ENCODE peak calls at places on chromosome 1, in five cellular contexts. T is CD4-positive, alpha-beta T cell; U is NCI-H1694 treated with DMSO at 0.1 percent for 48 hours; N is stromal cell of bone marrow; K is HT1080. F is an unnamed sample.

GRCh38 chr1:61639218-61639617 is 85.7 kb downstream of the TM2D1 start:
- DNase-seq in N (no peak), K (no peak), U (no peak), T (no peak), F (no peak)

GRCh38 chr1:212589434-212589833 is 19.1 kb upstream of the ATF3 start:
- DNase-seq in K (no peak), T (no peak), N (no peak), U (no peak), F (no peak)

GRCh38 chr1:44587796-44588460 is 86.4 kb downstream of the TMEM53 start:
- DNase-seq in K (peak; percentile 21), U (no peak), T (no peak), N (no peak), F (no peak)

GRCh38 chr1:42155362-42155761 is 2.2 kb downstream of the GUCA2B start:
- DNase-seq in T (no peak), U (no peak), K (no peak), N (no peak), F (no peak)

GRCh38 chr1:39196244-39197215 is 8.0 kb upstream of the MACF1 start:
- DNase-seq in T (peak; percentile 74), N (peak; percentile 36), U (no peak), K (peak; percentile 93), F (peak; percentile 71)

GRCh38 chr1:213244664-213245091 is 193.6 kb downstream of the RPS6KC1 start:
- DNase-seq in T (no peak), U (peak; percentile 80), K (peak; percentile 11), N (peak; percentile 10), F (peak; percentile 50)

GRCh38 chr1:8746554-8746953 is 70.9 kb downstream of the RERE start:
- DNase-seq in K (peak; percentile 10), U (no peak), N (no peak), T (no peak), F (no peak)

GRCh38 chr1:11943619-11944018 is 9.1 kb downstream of the PLOD1 start:
- DNase-seq in T (no peak), K (no peak), U (no peak), N (no peak), F (no peak)

GRCh38 chr1:237205400-237206064 is 163.5 kb downstream of the RYR2 start:
- DNase-seq in N (no peak), U (no peak), K (peak; percentile 80), T (no peak), F (no peak)

GRCh38 chr1:155334980-155335379 is 14.3 kb downstream of the RUSC1 start:
- DNase-seq in T (no peak), K (no peak), N (no peak), U (no peak), F (no peak)

GRCh38 chr1:38728176-38728908 is 131.2 kb downstream of the RRAGC start:
- DNase-seq in T (no peak), K (peak; percentile 81), U (peak; percentile 30), N (peak; percentile 65), F (no peak)

GRCh38 chr1:181784039-181784683 is 277.4 kb downstream of the ZNF648 start:
- DNase-seq in T (no peak), N (no peak), U (no peak), K (no peak), F (no peak)

GRCh38 chr1:16006552-16007485 is 2.8 kb downstream of the SRARP start:
- DNase-seq in T (no peak), N (no peak), K (peak; percentile 41), U (no peak), F (no peak)

GRCh38 chr1:62687421-62687902 is 724 bp downstream of the DOCK7 start:
- DNase-seq in K (peak; percentile 49), N (peak; percentile 17), T (peak; percentile 5), U (peak; percentile 31), F (peak; percentile 37)

GRCh38 chr1:179779645-179780272 is 36.7 kb downstream of the FAM163A start:
- DNase-seq in K (no peak), T (no peak), N (peak; percentile 6), U (no peak), F (no peak)

GRCh38 chr1:224542783-224543440 is 73.2 kb upstream of the CNIH3 start:
- DNase-seq in K (peak; percentile 99), N (peak; percentile 95), T (no peak), U (no peak), F (peak; percentile 99)

GRCh38 chr1:46595127-46595526 is 8.9 kb downstream of the MKNK1 start:
- DNase-seq in U (no peak), N (peak; percentile 62), K (no peak), T (no peak), F (no peak)

GRCh38 chr1:225834417-225835329 is 24.7 kb downstream of the EPHX1 start:
- DNase-seq in N (peak; percentile 91), K (peak; percentile 8), U (no peak), T (no peak), F (peak; percentile 10)

GRCh38 chr1:225361176-225361575 is 66.7 kb downstream of the LBR start:
- DNase-seq in T (no peak), N (peak; percentile 7), K (no peak), U (no peak), F (no peak)

GRCh38 chr1:169648709-169649108 is 18.8 kb upstream of the SELP start:
- DNase-seq in K (no peak), U (no peak), N (no peak), T (no peak), F (no peak)

GRCh38 chr1:65178235-65178634 is 30.2 kb downstream of the AK4 start:
- DNase-seq in N (no peak), U (no peak), K (no peak), T (no peak), F (no peak)

GRCh38 chr1:153805042-153805745 is 30.0 kb downstream of the SLC27A3 start:
- DNase-seq in N (peak; percentile 88), K (peak; percentile 81), U (peak; percentile 21), T (peak; percentile 77), F (peak; percentile 85)

GRCh38 chr1:154270833-154271232 is 1.6 kb upstream of the HAX1 start:
- DNase-seq in N (no peak), K (no peak), T (no peak), U (no peak), F (no peak)

GRCh38 chr1:201216395-201217085 is 25.9 kb downstream of the IGFN1 start:
- DNase-seq in K (no peak), N (no peak), U (no peak), T (no peak), F (no peak)

GRCh38 chr1:204924013-204924759 is 53.5 kb downstream of the NFASC start:
- DNase-seq in K (peak; percentile 51), U (peak; percentile 59), T (no peak), N (no peak), F (peak; percentile 10)

GRCh38 chr1:177229781-177230180 is 59.0 kb downstream of the BRINP2 start:
- DNase-seq in T (no peak), N (no peak), K (no peak), U (no peak), F (no peak)

GRCh38 chr1:171799166-171799565 is 17.7 kb downstream of the METTL13 start:
- DNase-seq in N (no peak), K (no peak), U (no peak), T (no peak), F (no peak)

GRCh38 chr1:201506573-201507567 is at the start of gene CSRP1:
- DNase-seq in U (peak; percentile 44), N (peak; percentile 68), T (peak; percentile 77), K (peak; percentile 83), F (peak; percentile 79)

GRCh38 chr1:164754088-164754600 is 195.2 kb downstream of the PBX1 start:
- DNase-seq in T (no peak), U (no peak), K (no peak), N (no peak), F (no peak)

GRCh38 chr1:231666957-231667601 is 40.5 kb downstream of the DISC1 start:
- DNase-seq in T (no peak), N (no peak), U (no peak), K (no peak), F (no peak)

GRCh38 chr1:29574871-29575270 is 338.5 kb downstream of the PTPRU start:
- DNase-seq in U (no peak), K (no peak), N (no peak), T (no peak), F (no peak)

GRCh38 chr1:65310078-65310587 is 790 bp downstream of the DNAJC6 start:
- DNase-seq in K (no peak), N (no peak), U (peak; percentile 79), T (no peak), F (no peak)

GRCh38 chr1:218414060-218414728 is 69.1 kb downstream of the TGFB2 start:
- DNase-seq in N (no peak), T (no peak), K (no peak), U (no peak), F (no peak)

GRCh38 chr1:61387829-61388228 is 305.5 kb downstream of the NFIA start:
- DNase-seq in K (no peak), T (no peak), U (no peak), N (no peak), F (no peak)

GRCh38 chr1:171841931-171842723 is 829 bp downstream of the DNM3 start:
- DNase-seq in N (no peak), T (peak; percentile 9), K (no peak), U (no peak), F (no peak)